ENCODE peak calls at places on chromosomes 11 and 22, in six cellular contexts. X, P, F, U, G and W are unnamed samples.

GRCh38 chr11:56706486-56706885 is 7.6 kb downstream of the OR9G1 start:
- DNase-seq in F (no peak), X (no peak), U (no peak), P (no peak), G (no peak), W (peak; percentile 56)

GRCh38 chr11:59654893-59655292 is 13.9 kb downstream of the PATL1 start:
- DNase-seq in P (no peak), F (no peak), G (no peak), U (no peak), X (no peak), W (no peak)

GRCh38 chr22:30483169-30483568 is 11.4 kb upstream of the SEC14L3 start:
- DNase-seq in P (no peak), G (peak; percentile 18), U (no peak), X (no peak), F (no peak), W (no peak)

GRCh38 chr22:30079952-30080533 is at the start of gene HORMAD2:
- DNase-seq in G (peak; percentile 22), U (no peak), X (no peak), F (no peak), P (peak; percentile 100), W (no peak)

GRCh38 chr11:105401269-105401809 is 208.5 kb upstream of the GRIA4 start:
- DNase-seq in U (no peak), G (no peak), F (no peak), P (no peak), X (no peak), W (no peak)

GRCh38 chr22:21064917-21065864 is 19.4 kb downstream of the LRRC74B start:
- DNase-seq in G (no peak), P (no peak), X (no peak), U (no peak), F (no peak), W (no peak)

GRCh38 chr11:96319901-96320656 is 22.9 kb downstream of the MAML2 start:
- DNase-seq in U (no peak), G (no peak), F (no peak), X (no peak), P (no peak), W (no peak)

GRCh38 chr11:68120212-68121066 is 749 bp downstream of the CHKA start:
- DNase-seq in X (no peak), U (peak; percentile 47), F (no peak), P (peak; percentile 59), G (peak; percentile 51), W (no peak)

GRCh38 chr22:45454260-45454659 is 40.8 kb downstream of the RIBC2 start:
- DNase-seq in G (no peak), U (peak; percentile 71), F (peak; percentile 85), X (no peak), P (no peak), W (no peak)

GRCh38 chr11:75547617-75548054 is 14.4 kb upstream of the SERPINH1 start:
- DNase-seq in X (peak; percentile 89), F (no peak), G (peak; percentile 77), P (peak; percentile 89), U (peak; percentile 77), W (peak; percentile 35)

GRCh38 chr11:315051-315481 is 1.2 kb downstream of the IFITM1 start:
- DNase-seq in F (no peak), G (no peak), X (no peak), U (no peak), P (no peak), W (no peak)

GRCh38 chr22:30305519-30305905 is 16.2 kb upstream of the CASTOR1 start:
- DNase-seq in X (no peak), F (no peak), P (no peak), U (peak; percentile 45), G (peak; percentile 55), W (no peak)

GRCh38 chr22:38841211-38841610 is 2.6 kb downstream of the NPTXR start:
- DNase-seq in P (no peak), U (no peak), X (no peak), G (no peak), F (no peak), W (no peak)
- H3K4me3 ChIP-seq in P (no peak overlapping the region), U (no peak overlapping the region), X (no peak overlapping the region), G (no peak overlapping the region), F (no peak overlapping the region), W (no peak overlapping the region)

DNA sequence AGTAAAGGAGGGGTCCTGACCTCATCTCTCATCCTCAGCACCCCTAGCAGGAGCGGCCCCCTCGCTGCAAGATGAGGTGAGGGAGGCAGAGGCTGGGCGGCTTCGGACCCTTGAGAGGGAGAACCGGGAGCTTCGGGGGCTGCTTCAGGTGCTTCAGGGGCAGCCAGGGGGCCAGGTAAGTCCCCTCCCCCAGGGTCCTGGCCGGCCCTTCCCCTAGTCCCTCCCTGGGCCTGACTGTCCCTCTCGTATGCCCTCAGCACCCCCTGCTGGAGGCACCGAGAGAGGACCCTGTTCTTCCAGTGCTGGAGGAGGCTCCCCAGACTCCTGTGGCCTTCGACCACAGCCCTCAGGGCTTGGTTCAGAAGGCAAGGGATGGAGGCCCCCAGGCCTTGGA is 3.7 kb downstream of the CCDC88B start:
- DNase-seq in X (peak; percentile 26), F (no peak), P (no peak), G (no peak), U (no peak), W (no peak)
- TF ChIP-seq CTCF in X (peak; percentile 36), F (no peak), P (peak; percentile 76), G (peak; percentile 35), U (peak; percentile 42), W (peak; percentile 51)

GRCh38 chr11:20038364-20038893 is 121.8 kb downstream of the DBX1 start:
- DNase-seq in F (no peak), U (no peak), P (no peak), G (no peak), X (no peak), W (no peak)
- H3K4me3 ChIP-seq in F (no peak overlapping the region), U (no peak overlapping the region), P (no peak overlapping the region), G (no peak overlapping the region), X (no peak overlapping the region), W (no peak overlapping the region)

DNA sequence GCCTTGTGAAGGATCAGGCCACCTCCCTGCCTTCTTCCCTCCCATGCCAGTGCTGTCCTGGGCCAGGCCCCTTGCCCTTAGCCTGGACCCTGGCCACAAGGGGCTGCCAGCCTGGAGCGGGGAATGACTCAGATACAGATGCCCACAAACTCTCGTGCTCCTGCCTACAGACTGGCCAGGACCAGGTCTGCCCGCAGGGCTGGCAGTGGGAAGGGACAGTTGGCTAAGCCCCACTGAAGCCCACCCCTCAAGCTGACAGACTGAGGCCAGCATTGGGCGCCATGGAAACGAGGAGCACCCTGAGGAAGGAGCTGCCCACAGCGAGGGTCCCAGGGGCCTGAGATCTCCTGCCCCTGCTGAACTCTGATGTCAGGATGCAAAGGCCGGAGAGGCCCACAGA is 14.1 kb downstream of the SCUBE1 start:
- DNase-seq in F (no peak), P (no peak), U (no peak), G (no peak), X (no peak), W (no peak)
- TF ChIP-seq CTCF in F (no peak), P (no peak), U (no peak), G (no peak), X (no peak), W (no peak)

DNA sequence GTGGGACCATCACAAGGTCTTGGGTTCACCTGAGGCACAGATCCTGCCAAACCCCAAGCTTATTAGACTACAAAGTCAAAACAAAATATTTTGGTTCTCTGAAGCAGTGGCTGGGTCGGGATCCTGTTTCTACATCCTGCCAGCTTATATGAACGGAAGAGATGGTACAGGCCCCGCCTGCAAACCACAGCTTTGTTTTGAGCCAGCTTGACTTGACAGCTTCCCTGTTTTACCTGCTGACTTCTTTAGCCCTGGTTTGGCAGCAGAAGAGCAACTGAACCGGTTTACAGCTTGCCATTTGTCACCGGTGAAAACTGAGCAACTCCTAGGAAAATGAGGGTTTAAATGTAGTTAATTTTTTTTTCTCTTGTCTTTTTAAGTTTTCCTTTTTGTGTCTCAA is 11.4 kb downstream of the PACS1 start:
- DNase-seq in F (no peak), P (no peak), X (no peak), U (no peak), G (peak; percentile 44), W (peak; percentile 91)
- H3K4me3 ChIP-seq in F (no peak overlapping the region), P (no peak overlapping the region), X (no peak overlapping the region), U (no peak overlapping the region), G (no peak overlapping the region), W (peak overlapping the region; percentile 1)

DNA sequence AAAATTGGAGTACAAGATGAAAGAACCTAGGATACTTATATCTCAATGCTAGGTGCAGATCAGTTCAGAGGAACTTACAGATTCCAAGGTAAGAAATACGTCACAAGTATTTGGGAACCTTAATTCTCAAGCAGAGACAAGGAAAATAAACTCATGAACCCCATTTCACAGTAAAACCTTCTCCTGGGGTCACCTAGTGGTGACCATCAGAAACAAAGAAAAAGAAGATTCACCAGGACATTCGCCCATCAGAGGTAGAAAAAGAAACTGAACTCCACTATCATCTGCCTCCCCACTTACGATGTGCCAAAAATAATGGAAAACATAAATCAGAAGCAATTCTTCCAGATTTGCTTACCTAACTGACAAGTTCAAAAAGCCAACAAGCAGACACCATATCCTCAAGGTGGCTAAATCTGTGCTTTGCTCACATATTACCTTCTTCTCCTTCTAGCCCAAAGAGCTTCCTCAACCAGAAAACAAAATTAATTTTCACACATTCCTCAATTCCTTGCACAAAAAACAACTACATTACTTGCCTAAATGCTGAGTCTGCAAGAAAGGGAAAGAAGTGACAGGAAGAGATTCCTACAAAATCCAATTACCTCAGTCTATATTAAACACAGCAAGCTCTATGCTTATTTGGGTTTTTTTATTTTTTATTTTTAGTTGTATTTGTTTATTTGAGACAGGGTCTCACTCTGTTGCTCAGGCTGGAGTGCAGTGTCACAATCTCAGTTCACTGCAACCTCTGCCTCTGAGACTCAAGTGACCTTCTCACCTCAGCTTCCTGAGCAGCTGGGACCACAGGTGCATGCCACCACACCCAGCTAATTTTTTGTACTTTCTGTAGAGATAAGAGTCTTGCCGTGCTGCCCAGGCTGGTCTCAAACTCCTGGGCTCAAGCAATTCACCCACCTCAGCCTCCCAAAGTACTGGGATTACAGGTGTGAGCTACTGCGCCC is 4.7 kb downstream of the DENND5A start:
- DNase-seq in U (no peak), G (no peak), X (no peak), P (peak; percentile 43), F (no peak), W (no peak)
- TF ChIP-seq CTCF in U (peak; percentile 33), G (no peak), X (peak; percentile 45), P (peak; percentile 48), F (peak; percentile 31), W (no peak)

DNA sequence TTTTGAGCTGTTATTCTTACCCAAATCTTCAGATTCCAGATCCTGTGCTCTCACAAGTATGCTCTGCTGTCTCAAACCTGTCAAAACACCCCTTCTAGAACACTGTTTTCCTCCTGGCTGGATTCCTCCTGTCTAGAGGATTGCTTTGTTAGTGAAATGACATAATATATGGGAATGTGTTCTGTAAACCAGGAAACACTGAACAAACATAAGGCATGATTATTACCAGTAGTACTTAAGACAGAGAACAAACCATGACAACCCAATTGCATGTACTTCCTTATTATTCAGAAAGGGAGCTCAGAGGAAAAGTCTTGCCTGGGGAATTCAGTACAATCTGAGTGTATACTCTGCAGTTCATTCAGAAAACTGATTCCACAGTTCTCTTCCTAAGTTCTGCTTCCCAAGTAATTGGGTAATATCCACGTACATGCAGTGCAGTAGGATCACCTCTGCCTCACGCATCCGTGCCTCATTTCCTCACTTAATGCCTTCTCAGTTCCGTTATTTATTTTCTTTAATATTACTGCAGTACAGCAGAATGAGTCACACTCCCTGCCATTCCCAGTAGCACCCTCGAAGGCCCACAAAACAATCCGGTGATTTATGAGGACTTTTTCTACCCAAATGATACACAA is 897.0 kb downstream of the KCNA4 start:
- DNase-seq in X (peak; percentile 28), G (peak; percentile 99), F (peak; percentile 82), U (peak; percentile 84), P (no peak), W (peak; percentile 86)
- H3K4me3 ChIP-seq in X (peak overlapping the region; percentile 15), G (peak overlapping the region; percentile 25), F (peak overlapping the region; percentile 23), U (no peak overlapping the region), P (no peak overlapping the region), W (no peak overlapping the region)